ENCODE peak calls at places on chromosome 10, in nine cellular contexts. Q is cardiac fibroblast, J is AG04450, A is A549, L is small intestine, S is astrocyte of the spinal cord, M is left ventricle myocardium inferior, I is uterus, Z is NT2/D1. T is an unnamed sample.

GRCh38 chr10:35690534-35690933 is 48.4 kb upstream of the FZD8 start:
- DNase-seq in M (no peak), Z (no peak), J (no peak), Q (no peak), A (no peak), S (no peak), I (no peak), L (no peak), T (no peak)

GRCh38 chr10:79430946-79431345 is 14.5 kb downstream of the ZCCHC24 start:
- DNase-seq in I (no peak), Z (no peak), A (no peak), Q (no peak), M (no peak), J (no peak), S (no peak), L (no peak), T (no peak)

GRCh38 chr10:71212249-71213126 is at the start of gene UNC5B:
- DNase-seq in I (peak), Q (peak), S (peak), M (peak), A (peak), J (peak), L (peak), Z (no peak), T (peak)

GRCh38 chr10:93074137-93074596 is 474 bp downstream of the CYP26A1 start:
- DNase-seq in Z (no peak), S (no peak), A (peak), I (no peak), Q (no peak), J (no peak), L (no peak), M (no peak), T (no peak)

GRCh38 chr10:87861953-87862643 is 1.2 kb downstream of the KLLN start:
- DNase-seq in Z (peak), L (peak), I (peak), Q (peak), A (peak), J (peak), S (peak), M (peak), T (peak)

GRCh38 chr10:29757551-29758297 is 123.0 kb upstream of the SVIL start:
- DNase-seq in Q (peak), L (no peak), A (peak), S (peak), J (no peak), Z (no peak), M (no peak), I (no peak), T (no peak)

GRCh38 chr10:119516381-119517234 is 25.9 kb downstream of the RGS10 start:
- DNase-seq in L (peak), A (no peak), I (no peak), Z (no peak), J (no peak), Q (peak), S (peak), M (no peak), T (peak)

GRCh38 chr10:83127942-83128575 is 1011.2 kb upstream of the GHITM start:
- DNase-seq in J (no peak), Q (no peak), I (no peak), Z (no peak), S (peak), A (no peak), L (no peak), M (no peak), T (no peak)

GRCh38 chr10:114879541-114880158 is 58.1 kb downstream of the FHIP2A start:
- DNase-seq in Q (peak), M (no peak), J (no peak), A (peak), L (peak), I (no peak), Z (peak), S (no peak), T (peak)

GRCh38 chr10:6512182-6512581 is 67.9 kb downstream of the PRKCQ start:
- DNase-seq in A (no peak), L (no peak), Q (no peak), I (no peak), M (no peak), Z (no peak), S (no peak), J (no peak), T (no peak)

GRCh38 chr10:15453921-15454320 is 82.8 kb upstream of the FAM171A1 start:
- DNase-seq in Q (no peak), S (no peak), A (no peak), L (no peak), I (no peak), Z (no peak), J (no peak), M (no peak), T (no peak)

GRCh38 chr10:21424511-21424910 is 101.0 kb downstream of the SKIDA1 start:
- DNase-seq in Z (no peak), M (no peak), A (no peak), J (no peak), I (no peak), L (no peak), Q (no peak), S (peak), T (no peak)

GRCh38 chr10:14063531-14064317 is 267.0 kb downstream of the FRMD4A start:
- DNase-seq in J (peak), Z (no peak), M (no peak), A (no peak), L (no peak), I (peak), Q (peak), S (peak), T (peak)

GRCh38 chr10:117126034-117126433 is 12.0 kb downstream of the VAX1 start:
- DNase-seq in I (no peak), J (no peak), A (no peak), S (no peak), Z (no peak), L (no peak), M (no peak), Q (no peak), T (no peak)

GRCh38 chr10:118488710-118489497 is 106.5 kb downstream of the PRLHR start:
- DNase-seq in M (no peak), L (no peak), J (no peak), Z (no peak), S (no peak), I (no peak), A (no peak), Q (no peak), T (no peak)

GRCh38 chr10:78263521-78263988 is 229.9 kb downstream of the RPS24 start:
- DNase-seq in S (peak), A (peak), M (no peak), I (no peak), Z (no peak), L (no peak), J (no peak), Q (peak), T (no peak)

GRCh38 chr10:126491476-126491875 is 103.2 kb upstream of the ADAM12 start:
- DNase-seq in M (no peak), S (no peak), Z (no peak), Q (no peak), I (no peak), L (no peak), J (no peak), A (no peak), T (no peak)

GRCh38 chr10:25639646-25640045 is 294.4 kb upstream of the MYO3A start:
- DNase-seq in Q (peak), M (no peak), I (no peak), L (no peak), S (no peak), A (no peak), J (no peak), Z (no peak), T (peak)

GRCh38 chr10:113958631-113959382 is 84.9 kb upstream of the ADRB1 start:
- DNase-seq in A (peak), Z (no peak), M (no peak), I (peak), Q (peak), L (peak), S (peak), J (peak), T (no peak)

GRCh38 chr10:99784025-99784730 is 1.7 kb downstream of the ABCC2 start:
- DNase-seq in Z (no peak), J (peak), M (no peak), L (peak), Q (peak), S (peak), A (peak), I (no peak), T (no peak)

GRCh38 chr10:27319752-27320561 is 79.4 kb upstream of the ACBD5 start:
- DNase-seq in S (peak), J (no peak), Z (no peak), L (peak), M (peak), Q (peak), A (peak), I (peak), T (peak)

GRCh38 chr10:18437486-18437885 is 213.9 kb downstream of the NSUN6 start:
- DNase-seq in M (no peak), L (no peak), Z (no peak), S (no peak), A (no peak), Q (peak), J (no peak), I (no peak), T (no peak)

GRCh38 chr10:105146436-105146835 is 505.3 kb downstream of the SORCS3 start:
- DNase-seq in J (no peak), L (no peak), Z (no peak), S (peak), I (no peak), Q (no peak), A (no peak), M (no peak), T (no peak)

GRCh38 chr10:129364949-129365348 is 102.1 kb upstream of the MGMT start:
- DNase-seq in M (no peak), I (no peak), S (no peak), L (no peak), Q (no peak), Z (no peak), J (no peak), A (no peak), T (no peak)

GRCh38 chr10:93921338-93921737 is 27.6 kb downstream of the SLC35G1 start:
- DNase-seq in J (no peak), L (peak), S (no peak), A (peak), Q (peak), Z (no peak), I (no peak), M (no peak), T (no peak)

GRCh38 chr10:102261842-102262241 is 16.5 kb downstream of the GBF1 start:
- DNase-seq in I (no peak), S (no peak), A (no peak), Z (no peak), M (no peak), J (no peak), L (no peak), Q (no peak), T (no peak)

GRCh38 chr10:125329056-125329455 is 168.7 kb upstream of the CTBP2 start:
- DNase-seq in Z (no peak), Q (no peak), I (no peak), A (no peak), M (no peak), J (no peak), L (no peak), S (no peak), T (no peak)
- H3K4me3 ChIP-seq in Z (no peak), Q (no peak), I (no peak), A (no peak), M (no peak), J (no peak), L (no peak), S (no peak), T (no peak)

GRCh38 chr10:62085821-62086220 is 182.8 kb downstream of the RTKN2 start:
- DNase-seq in Q (no peak), J (no peak), Z (no peak), S (no peak), M (no peak), L (no peak), A (no peak), I (no peak), T (no peak)

GRCh38 chr10:62085404-62085803 is 183.2 kb downstream of the RTKN2 start:
- DNase-seq in A (no peak), I (no peak), Z (no peak), S (no peak), M (no peak), J (no peak), Q (no peak), L (no peak), T (no peak)

GRCh38 chr10:62083413-62083794 is 181.9 kb downstream of the ARID5B start:
- DNase-seq in A (no peak), I (no peak), L (peak), Z (no peak), Q (peak), M (no peak), S (peak), J (no peak), T (no peak)

GRCh38 chr10:62083868-62084267 is 182.4 kb downstream of the ARID5B start:
- DNase-seq in J (peak), M (peak), S (peak), Q (peak), L (peak), A (peak), I (peak), Z (no peak), T (peak)

GRCh38 chr10:62084434-62084833 is 182.9 kb downstream of the ARID5B start:
- DNase-seq in M (no peak), Q (peak), L (peak), S (no peak), I (no peak), J (no peak), A (no peak), Z (no peak), T (no peak)
- H3K4me3 ChIP-seq in M (no peak), Q (no peak), L (no peak), S (no peak), I (no peak), J (no peak), A (no peak), Z (no peak), T (no peak)

GRCh38 chr10:33006342-33006887 is 48.4 kb upstream of the ITGB1 start:
- DNase-seq in S (no peak), A (peak), L (no peak), J (no peak), Q (no peak), I (no peak), M (no peak), Z (no peak), T (no peak)
- H3K4me3 ChIP-seq in S (no peak), A (no peak), L (no peak), J (no peak), Q (no peak), I (no peak), M (peak), Z (no peak), T (no peak)

DNA sequence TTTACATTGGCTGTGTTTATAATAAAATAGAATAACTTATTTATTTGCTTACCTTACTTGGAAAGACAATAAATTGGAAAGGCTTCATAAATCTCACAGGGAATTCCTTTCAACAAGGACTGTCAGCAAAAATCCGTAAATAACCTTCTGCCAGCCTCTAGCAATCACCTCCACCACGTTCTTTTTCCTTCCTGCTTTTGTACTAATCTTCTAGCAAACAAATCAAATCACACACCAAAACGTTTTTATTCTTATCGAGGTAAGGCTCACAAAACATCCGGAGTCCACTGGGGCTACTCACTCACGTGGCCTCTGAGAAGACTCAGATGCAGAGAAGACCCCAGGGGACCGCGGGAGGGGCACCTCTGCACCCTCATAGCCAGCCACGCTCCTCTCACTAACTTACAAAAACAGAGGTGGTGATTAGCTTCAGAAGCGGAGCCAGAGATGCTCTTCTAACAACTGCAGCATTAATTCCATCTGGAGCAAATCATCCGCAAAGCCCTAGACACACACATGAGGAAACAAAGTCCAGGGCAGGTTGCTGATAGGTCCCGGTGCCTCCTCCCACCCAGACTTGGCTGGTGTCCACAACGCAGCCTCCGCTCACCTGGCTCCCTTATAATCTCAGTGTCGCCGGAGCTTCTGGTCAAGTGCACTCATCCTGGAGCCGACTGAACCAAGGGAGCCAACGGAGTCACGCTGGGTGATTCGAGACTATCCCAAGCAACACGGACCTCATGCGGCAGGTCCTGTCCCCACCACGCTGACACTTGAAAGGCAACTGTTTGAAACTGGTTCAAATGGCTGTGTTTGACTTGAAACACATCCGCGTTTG is 22.5 kb downstream of the CTBP2 start:
- DNase-seq in S (no peak), Z (no peak), Q (no peak), A (no peak), I (no peak), L (peak), M (no peak), J (no peak), T (no peak)
- H3K4me3 ChIP-seq in S (no peak), Z (no peak), Q (no peak), A (no peak), I (no peak), L (no peak), M (no peak), J (no peak), T (no peak)

DNA sequence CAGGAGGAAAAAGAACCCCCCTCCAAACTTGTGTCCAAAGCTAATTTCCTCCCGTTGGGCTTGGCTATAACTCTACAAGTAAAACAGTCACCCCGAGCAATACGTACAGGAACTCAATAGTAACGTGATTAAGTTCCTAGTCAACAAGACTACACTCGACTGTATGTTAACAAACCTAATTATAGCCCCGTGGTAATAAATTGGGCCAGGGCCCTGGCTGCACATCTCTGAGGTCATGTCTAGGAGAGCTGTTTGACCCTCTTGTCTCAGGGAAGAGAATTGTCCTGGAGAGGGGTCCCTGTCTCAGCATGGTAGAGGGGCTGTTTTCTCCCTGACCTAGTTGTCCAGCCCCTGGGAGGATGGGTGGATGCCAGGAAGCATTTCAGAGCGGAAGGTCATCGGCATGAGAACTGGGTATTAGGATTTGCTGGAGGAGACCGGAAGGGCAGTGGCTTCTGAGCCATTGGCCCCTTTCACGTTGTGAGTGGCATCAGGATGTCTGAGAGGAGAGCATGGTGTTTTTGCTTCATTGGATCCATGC is 60.2 kb upstream of the COMTD1 start:
- DNase-seq in L (no peak), S (no peak), M (no peak), J (no peak), I (peak), Q (peak), A (no peak), Z (no peak), T (peak)
- H3K4me3 ChIP-seq in L (no peak), S (no peak), M (peak), J (no peak), I (peak), Q (no peak), A (no peak), Z (no peak), T (peak)

GRCh38 chr10:110967009-110967630 is 47.7 kb downstream of the SHOC2 start:
- DNase-seq in I (no peak), A (no peak), S (no peak), Z (no peak), L (no peak), Q (no peak), M (no peak), J (no peak), T (no peak)
- H3K4me3 ChIP-seq in I (no peak), A (no peak), S (no peak), Z (no peak), L (no peak), Q (no peak), M (no peak), J (no peak), T (no peak)